ENCODE peak calls at places on chromosome 19, in nine cellular contexts. N, W, M, O, C, K, P, Q and Z are unnamed samples.

GRCh38 chr19:17846146-17846545 is 1.6 kb downstream of the JAK3 start:
- DNase-seq in N (no peak), Q (no peak), O (no peak), K (peak; percentile 53), W (no peak), P (no peak), C (no peak), M (no peak), Z (no peak)

GRCh38 chr19:6045108-6045507 is 65.2 kb downstream of the RFX2 start:
- DNase-seq in N (no peak), O (no peak), K (no peak), Q (no peak), C (no peak), W (no peak), M (no peak), P (no peak), Z (no peak)

GRCh38 chr19:18541992-18542935 is 1.1 kb downstream of the FKBP8 start:
- DNase-seq in N (no peak), Q (no peak), O (no peak), K (no peak), M (no peak), P (no peak), W (no peak), C (no peak), Z (no peak)

GRCh38 chr19:30708416-30708815 is 336.2 kb downstream of the ZNF536 start:
- DNase-seq in K (no peak), N (no peak), W (no peak), M (no peak), O (no peak), P (no peak), Q (no peak), C (no peak), Z (no peak)

GRCh38 chr19:18373892-18374629 is 11.9 kb upstream of the GDF15 start:
- DNase-seq in K (peak; percentile 48), P (peak; percentile 92), O (no peak), W (peak; percentile 95), Q (peak; percentile 99), N (peak; percentile 10), C (peak; percentile 46), M (peak; percentile 94), Z (peak; percentile 11)

GRCh38 chr19:55676889-55677505 is 2.0 kb downstream of the EPN1 start:
- DNase-seq in K (no peak), M (no peak), N (no peak), W (no peak), P (no peak), Q (no peak), C (no peak), O (no peak), Z (no peak)

GRCh38 chr19:12064266-12065099 is at the start of gene ZNF844:
- DNase-seq in N (peak; percentile 39), K (peak; percentile 68), C (peak; percentile 95), O (peak; percentile 83), W (peak; percentile 98), Q (peak; percentile 89), P (peak; percentile 95), M (peak; percentile 88), Z (peak; percentile 62)

GRCh38 chr19:18233224-18233825 is 7.1 kb upstream of the PDE4C start:
- DNase-seq in Q (peak; percentile 47), M (no peak), C (no peak), P (no peak), N (no peak), K (peak; percentile 56), O (no peak), W (peak; percentile 57), Z (peak; percentile 49)

GRCh38 chr19:34881982-34882381 is 44.7 kb upstream of the ZNF30 start:
- DNase-seq in K (no peak), M (no peak), Q (peak; percentile 11), C (no peak), W (no peak), O (no peak), P (no peak), N (no peak), Z (no peak)

GRCh38 chr19:5154129-5154798 is 185.4 kb downstream of the KDM4B start:
- DNase-seq in N (no peak), K (peak; percentile 57), W (peak; percentile 47), C (no peak), M (no peak), Q (peak; percentile 27), P (no peak), O (peak; percentile 12), Z (peak; percentile 22)

GRCh38 chr19:1632462-1633268 is 19.8 kb downstream of the TCF3 start:
- DNase-seq in Q (no peak), P (no peak), C (no peak), N (no peak), W (no peak), M (no peak), O (no peak), K (no peak), Z (no peak)

GRCh38 chr19:41932259-41933130 is 4.2 kb upstream of the ERFL start:
- DNase-seq in O (no peak), P (no peak), N (no peak), Q (no peak), C (no peak), M (no peak), W (no peak), K (peak; percentile 12), Z (no peak)

GRCh38 chr19:15587663-15588062 is 27.4 kb upstream of the CYP4F8 start:
- DNase-seq in M (no peak), W (peak; percentile 22), O (no peak), N (no peak), Q (no peak), P (no peak), K (no peak), C (no peak), Z (no peak)

GRCh38 chr19:50820549-50821247 is 2.9 kb downstream of the KLK1 start:
- DNase-seq in O (no peak), W (no peak), C (no peak), M (no peak), N (no peak), K (no peak), Q (no peak), P (no peak), Z (no peak)

GRCh38 chr19:18612051-18612771 is 459 bp upstream of the TMEM59L start:
- DNase-seq in M (no peak), P (no peak), Q (no peak), N (no peak), C (no peak), K (no peak), W (no peak), O (no peak), Z (no peak)

GRCh38 chr19:44401108-44401786 is at the start of gene ZNF285:
- DNase-seq in K (peak; percentile 78), C (peak; percentile 93), O (no peak), Q (peak; percentile 98), N (no peak), W (peak; percentile 95), M (peak; percentile 93), P (peak; percentile 36), Z (peak; percentile 57)

GRCh38 chr19:55082023-55082851 is 6.6 kb downstream of the EPS8L1 start:
- DNase-seq in W (peak; percentile 50), O (no peak), K (peak; percentile 51), M (no peak), C (no peak), Q (peak; percentile 45), N (no peak), P (no peak), Z (peak; percentile 55)

GRCh38 chr19:49894879-49895565 is 1.7 kb downstream of the IL4I1 start:
- DNase-seq in Q (no peak), C (no peak), N (no peak), P (no peak), K (no peak), M (no peak), W (no peak), O (no peak), Z (no peak)

GRCh38 chr19:49069026-49069425 is 3.5 kb downstream of the KCNA7 start:
- DNase-seq in W (no peak), N (no peak), Q (no peak), O (no peak), M (no peak), C (no peak), P (no peak), K (no peak), Z (no peak)

GRCh38 chr19:5738423-5738822 is 18.0 kb downstream of the CATSPERD start:
- DNase-seq in W (no peak), K (no peak), N (no peak), Q (no peak), P (no peak), M (no peak), C (no peak), O (no peak), Z (no peak)

GRCh38 chr19:11034449-11035213 is 54.6 kb upstream of the LDLR start:
- DNase-seq in C (no peak), W (no peak), M (no peak), Q (no peak), O (no peak), K (no peak), N (no peak), P (no peak), Z (no peak)